ENCODE peak calls at places on chromosomes 4 and X, in ten cellular contexts. J is H9; L is hepatocyte; E is OCI-LY7; X is A549; S is cardiac muscle cell; A is upper lobe of left lung; U is IMR-90; O is CD8-positive, alpha-beta T cell; N is astrocyte. Y is an unnamed sample.

GRCh38 chrX:121298499-121298898 is 251.1 kb downstream of the GLUD2 start:
- DNase-seq in O (no peak), A (no peak), E (no peak), N (no peak), J (no peak), X (no peak), L (no peak), U (no peak), S (no peak), Y (no peak)

GRCh38 chrX:123899701-123900100 is 39.8 kb downstream of the XIAP start:
- DNase-seq in N (peak; percentile 17), A (no peak), U (peak; percentile 28), O (no peak), J (no peak), E (no peak), S (no peak), L (no peak), X (no peak), Y (no peak)

GRCh38 chr4:7968262-7968896 is 28.7 kb upstream of the AFAP1 start:
- DNase-seq in N (no peak), S (no peak), X (no peak), U (no peak), O (no peak), J (no peak), E (no peak), L (no peak), A (no peak), Y (no peak)

GRCh38 chr4:146175541-146176453 is at the start of gene LSM6:
- DNase-seq in X (peak; percentile 81), U (peak; percentile 85), E (peak; percentile 86), N (peak; percentile 79), A (peak; percentile 85), O (peak; percentile 79), L (peak; percentile 90), S (peak; percentile 79), J (peak; percentile 79), Y (peak; percentile 80)

GRCh38 chr4:150582101-150582565 is at the start of gene MAB21L2:
- DNase-seq in J (peak; percentile 31), L (peak; percentile 16), O (no peak), A (no peak), X (no peak), N (peak; percentile 48), U (peak; percentile 46), E (no peak), S (peak; percentile 10), Y (no peak)

GRCh38 chr4:47913328-47913727 is 1.1 kb downstream of the NFXL1 start:
- DNase-seq in O (no peak), X (no peak), U (peak; percentile 34), A (no peak), S (no peak), J (no peak), L (peak; percentile 48), E (peak; percentile 10), N (peak; percentile 52), Y (peak; percentile 59)

GRCh38 chr4:99518883-99519282 is 8.1 kb downstream of the C4orf17 start:
- DNase-seq in X (no peak), O (no peak), L (no peak), N (no peak), J (no peak), U (no peak), E (no peak), S (no peak), A (no peak), Y (no peak)

GRCh38 chrX:118872102-118872566 is 48.5 kb downstream of the ZCCHC12 start:
- DNase-seq in X (no peak), N (no peak), O (no peak), A (peak; percentile 46), L (no peak), J (no peak), E (no peak), S (peak; percentile 18), U (no peak), Y (no peak)

GRCh38 chrX:70352473-70352872 is 62.6 kb downstream of the KIF4A start:
- DNase-seq in N (no peak), L (no peak), A (no peak), U (no peak), E (no peak), O (no peak), X (no peak), J (no peak), S (no peak), Y (no peak)

GRCh38 chrX:73922856-73923429 is 359.9 kb downstream of the CHIC1 start:
- DNase-seq in E (no peak), J (no peak), X (no peak), U (peak; percentile 26), S (no peak), A (no peak), L (no peak), N (peak; percentile 26), O (no peak), Y (no peak)

GRCh38 chr4:98327694-98328093 is 66.5 kb downstream of the RAP1GDS1 start:
- DNase-seq in O (no peak), S (no peak), X (no peak), U (no peak), J (no peak), E (no peak), N (no peak), L (no peak), A (no peak), Y (no peak)

DNA sequence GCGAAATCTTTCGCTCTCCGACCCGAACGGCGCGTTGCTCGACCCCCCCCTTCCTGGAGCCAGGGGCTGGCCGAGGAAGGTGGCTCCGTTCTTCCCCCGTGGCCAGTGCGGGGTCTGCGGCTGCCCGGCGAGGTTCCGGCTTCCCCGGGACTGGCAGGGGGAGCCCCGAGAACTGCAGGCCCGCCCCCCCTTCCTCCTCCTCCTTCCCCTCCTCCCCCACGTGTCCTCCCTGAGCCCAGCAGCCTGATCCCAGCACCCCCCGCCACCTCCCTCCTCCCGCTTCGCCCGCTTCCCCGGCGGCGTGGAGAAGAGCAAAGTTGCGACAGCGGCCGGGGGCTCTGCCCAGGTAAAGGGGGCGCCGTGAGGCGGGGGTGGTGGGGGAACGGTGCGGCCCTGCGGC is 2.4 kb upstream of the BCORL1 start:
- DNase-seq in S (peak; percentile 27), O (peak; percentile 28), N (no peak), U (no peak), A (peak; percentile 52), L (peak; percentile 44), X (no peak), E (no peak), J (no peak), Y (no peak)
- H3K27ac ChIP-seq in S (no peak overlapping the region), O (no peak overlapping the region), N (no peak overlapping the region), U (no peak overlapping the region), A (no peak overlapping the region), L (no peak overlapping the region), X (peak overlapping the region; percentile 90), E (no peak overlapping the region), J (no peak overlapping the region), Y (no peak overlapping the region)

GRCh38 chr4:40540801-40541200 is 88.9 kb downstream of the RBM47 start:
- DNase-seq in X (no peak), L (no peak), N (no peak), A (no peak), S (no peak), O (no peak), E (no peak), U (no peak), J (no peak), Y (no peak)

GRCh38 chr4:40531636-40532023 is 98.0 kb downstream of the RBM47 start:
- DNase-seq in A (no peak), X (no peak), L (no peak), O (no peak), U (no peak), E (no peak), N (no peak), S (no peak), J (no peak), Y (no peak)

GRCh38 chr4:40530961-40531635 is 98.6 kb downstream of the RBM47 start:
- DNase-seq in L (no peak), E (no peak), S (no peak), O (no peak), N (no peak), U (no peak), J (no peak), X (peak; percentile 60), A (no peak), Y (no peak)

GRCh38 chr4:40536032-40536431 is 93.6 kb downstream of the RBM47 start:
- DNase-seq in L (no peak), X (no peak), J (no peak), S (no peak), E (peak; percentile 88), O (no peak), U (no peak), N (no peak), A (no peak), Y (no peak)
- H3K4me1 ChIP-seq in L (no peaks in the 10 kb centered on the region), X (peaks cover 13% of the 10 kb centered on the region), J (no peaks in the 10 kb centered on the region), S (no peaks in the 10 kb centered on the region), E (peaks cover 49% of the 10 kb centered on the region), O (no peaks in the 10 kb centered on the region), U (no peaks in the 10 kb centered on the region), N (no peaks in the 10 kb centered on the region), A (no peaks in the 10 kb centered on the region), Y (no peaks in the 10 kb centered on the region)

DNA sequence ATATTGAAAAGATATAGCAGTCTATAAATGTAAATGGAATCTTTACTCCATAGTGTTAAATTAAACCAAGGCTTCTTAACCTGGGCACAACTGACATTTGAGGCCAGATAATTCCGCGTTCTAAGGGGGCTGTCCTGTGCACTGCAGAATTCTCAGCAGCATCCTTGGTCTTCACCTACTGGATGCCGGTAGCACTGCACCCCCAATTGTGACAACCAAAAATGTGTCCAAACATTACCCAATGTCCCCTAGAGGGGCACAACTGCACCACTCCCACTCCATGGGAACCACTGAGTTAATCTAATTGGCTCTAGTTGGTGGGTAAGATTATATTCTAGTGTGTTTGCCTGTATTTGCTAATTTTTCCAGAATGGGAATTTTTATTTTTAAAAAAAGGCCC is 16.6 kb downstream of the AP1S2 start:
- DNase-seq in L (no peak), J (peak; percentile 43), X (peak; percentile 10), U (no peak), O (no peak), N (no peak), A (no peak), S (no peak), E (peak; percentile 28), Y (no peak)
- TF ChIP-seq CTCF in L (no peak), J (peak; percentile 67), X (no peak), U (no peak), O (peak; percentile 35), N (no peak), A (no peak), S (no peak), E (peak; percentile 49), Y (peak; percentile 14)

GRCh38 chr4:36244257-36245084 is at the start of gene ARAP2:
- DNase-seq in N (peak; percentile 53), L (peak; percentile 90), J (peak; percentile 51), E (peak; percentile 73), A (peak; percentile 83), S (peak; percentile 73), O (peak; percentile 73), U (peak; percentile 4), X (peak; percentile 15), Y (peak; percentile 69)

GRCh38 chr4:36243355-36244256 is 708 bp downstream of the ARAP2 start:
- DNase-seq in X (peak; percentile 3), N (peak; percentile 53), L (peak; percentile 68), A (peak; percentile 69), J (peak; percentile 32), O (peak; percentile 51), S (no peak), U (peak; percentile 1), E (no peak), Y (peak; percentile 47)

GRCh38 chr4:36241771-36242170 is 2.5 kb downstream of the ARAP2 start:
- DNase-seq in A (no peak), N (no peak), L (no peak), J (no peak), X (no peak), S (no peak), O (no peak), U (no peak), E (peak; percentile 45), Y (no peak)

GRCh38 chr4:36237366-36238353 is 6.7 kb downstream of the ARAP2 start:
- DNase-seq in L (no peak), X (no peak), A (no peak), J (no peak), O (no peak), U (no peak), N (no peak), S (no peak), E (no peak), Y (no peak)

GRCh38 chr4:36242629-36243354 is 1.5 kb downstream of the ARAP2 start:
- DNase-seq in J (no peak), L (no peak), A (no peak), X (no peak), E (no peak), S (no peak), N (peak; percentile 35), O (no peak), U (no peak), Y (no peak)
- H3K27ac ChIP-seq in J (no peak overlapping the region), L (no peak overlapping the region), A (no peak overlapping the region), X (no peak overlapping the region), E (peak overlapping the region; percentile 55), S (no peak overlapping the region), N (no peak overlapping the region), O (peak overlapping the region; percentile 86), U (no peak overlapping the region), Y (peak overlapping the region; percentile 75)

Y was measured in foreskin keratinocyte.